ENCODE peak calls at places on chromosomes 7 and 10, in ten cellular contexts. K is GM10248; U is activated CD8-positive, alpha-beta memory T cell treated with anti-CD3 and anti-CD28 coated beads, Interleukin-2, amount 10 ng/mL, durations not matched to agents 7 days and 5 days; T is AG09319; Y is AG20443; A is lung microvascular endothelial cell; R is NCI-H524; D is RWPE1; X is AML-193; C is neural progenitor cell. N is an unnamed sample.

GRCh38 chr10:121159670-121160069 is 308.5 kb downstream of the WDR11 start:
- DNase-seq in D (peak), X (no peak), A (no peak), U (peak), T (no peak), R (no peak), Y (no peak), C (no peak), K (no peak), N (no peak)

GRCh38 chr7:151796091-151796870 is 80.6 kb downstream of the PRKAG2 start:
- DNase-seq in C (no peak), U (no peak), A (peak), T (no peak), D (peak), R (no peak), K (no peak), X (no peak), Y (peak), N (no peak)

GRCh38 chr7:34281260-34281659 is 375.9 kb downstream of the BMPER start:
- DNase-seq in K (no peak), U (no peak), X (no peak), T (no peak), A (no peak), Y (no peak), C (no peak), R (no peak), D (peak), N (no peak)

GRCh38 chr7:116171094-116171493 is 39.2 kb upstream of the TES start:
- DNase-seq in R (no peak), Y (no peak), C (no peak), T (no peak), X (no peak), D (no peak), A (no peak), U (no peak), K (no peak), N (no peak)

GRCh38 chr7:885261-885892 is 9.0 kb downstream of the GET4 start:
- DNase-seq in D (no peak), R (no peak), X (no peak), A (no peak), C (no peak), T (no peak), K (no peak), Y (no peak), U (no peak), N (no peak)

GRCh38 chr7:158782638-158783490 is 46.4 kb downstream of the ESYT2 start:
- DNase-seq in T (no peak), U (no peak), X (no peak), Y (peak), R (no peak), C (peak), A (peak), D (peak), K (no peak), N (no peak)

GRCh38 chr7:102431617-102432298 is 1.6 kb upstream of the ORAI2 start:
- DNase-seq in Y (no peak), X (no peak), K (no peak), U (peak), C (no peak), T (no peak), A (no peak), D (no peak), R (peak), N (peak)

GRCh38 chr10:48333856-48334255 is 27.4 kb downstream of the MAPK8 start:
- DNase-seq in R (no peak), A (peak), T (no peak), K (no peak), X (no peak), D (peak), C (no peak), Y (no peak), U (no peak), N (no peak)

GRCh38 chr7:130966246-130967009 is 232.4 kb upstream of the KLF14 start:
- DNase-seq in Y (peak), D (no peak), U (peak), R (no peak), T (no peak), K (no peak), C (no peak), A (no peak), X (no peak), N (no peak)

GRCh38 chr10:62264702-62265436 is 3.8 kb downstream of the RTKN2 start:
- DNase-seq in U (no peak), Y (peak), K (peak), A (peak), T (peak), C (peak), X (peak), R (no peak), D (peak), N (peak)

GRCh38 chr10:86545097-86545496 is 23.5 kb upstream of the WAPL start:
- DNase-seq in C (no peak), U (no peak), A (no peak), K (no peak), T (no peak), Y (no peak), X (no peak), D (no peak), R (no peak), N (no peak)

GRCh38 chr10:96366508-96366907 is 7.7 kb upstream of the OPALIN start:
- DNase-seq in D (peak), X (no peak), K (no peak), R (no peak), A (no peak), T (no peak), U (no peak), Y (no peak), C (no peak), N (no peak)

GRCh38 chr10:71579668-71580067 is 139.9 kb downstream of the C10orf105 start:
- DNase-seq in C (no peak), K (no peak), R (no peak), D (no peak), U (no peak), X (no peak), Y (no peak), A (no peak), T (no peak), N (no peak)

GRCh38 chr10:78780551-78780961 is 288.2 kb upstream of the ZMIZ1 start:
- DNase-seq in K (no peak), R (no peak), A (no peak), U (no peak), X (no peak), C (no peak), D (no peak), T (no peak), Y (no peak), N (no peak)

GRCh38 chr10:125556884-125557283 is 126.1 kb downstream of the TEX36 start:
- DNase-seq in R (no peak), U (no peak), C (no peak), T (no peak), A (no peak), K (no peak), X (no peak), D (no peak), Y (no peak), N (no peak)

GRCh38 chr10:5125315-5126044 is 31.3 kb downstream of the AKR1C3 start:
- DNase-seq in R (no peak), X (no peak), A (no peak), C (no peak), K (no peak), Y (no peak), U (no peak), T (no peak), D (no peak), N (no peak)

GRCh38 chr7:42720871-42721835 is 190.7 kb downstream of the C7orf25 start:
- DNase-seq in T (no peak), X (no peak), K (no peak), Y (peak), C (peak), R (no peak), U (no peak), D (no peak), A (no peak), N (no peak)

GRCh38 chr7:78638364-78638763 is 815.1 kb downstream of the MAGI2 start:
- DNase-seq in K (no peak), R (no peak), C (no peak), T (no peak), A (no peak), D (no peak), U (no peak), X (no peak), Y (no peak), N (no peak)

GRCh38 chr7:151025924-151026671 is 1.8 kb upstream of the ATG9B start:
- DNase-seq in X (no peak), U (no peak), D (peak), R (no peak), C (no peak), A (no peak), Y (no peak), T (no peak), K (no peak), N (no peak)

GRCh38 chr7:156473476-156474240 is 166.9 kb upstream of the RNF32 start:
- DNase-seq in Y (peak), T (no peak), U (no peak), A (peak), C (peak), K (peak), D (peak), X (peak), R (no peak), N (peak)

GRCh38 chr7:43584200-43584586 is 1.3 kb downstream of the STK17A start:
- DNase-seq in U (peak), T (peak), K (no peak), X (peak), Y (peak), C (peak), R (no peak), D (no peak), A (peak), N (peak)

GRCh38 chr10:27481486-27481885 is 22.6 kb upstream of the RAB18 start:
- DNase-seq in D (no peak), Y (no peak), T (no peak), C (no peak), X (peak), A (no peak), U (no peak), K (no peak), R (no peak), N (no peak)

GRCh38 chr7:105644937-105645336 is 63.6 kb upstream of the EFCAB10 start:
- DNase-seq in Y (no peak), D (no peak), R (no peak), X (no peak), K (no peak), A (no peak), C (no peak), U (no peak), T (no peak), N (no peak)

GRCh38 chr7:74141705-74142104 is 32.5 kb upstream of the EIF4H start:
- DNase-seq in T (no peak), D (peak), X (no peak), A (peak), Y (no peak), U (no peak), K (no peak), C (no peak), R (no peak), N (no peak)

GRCh38 chr7:5743803-5744202 is 37.7 kb downstream of the RNF216 start:
- DNase-seq in R (no peak), U (no peak), C (no peak), Y (no peak), X (no peak), A (no peak), K (no peak), D (no peak), T (no peak), N (no peak)

GRCh38 chr7:141460781-141461715 is 90.2 kb upstream of the AGK start:
- DNase-seq in Y (no peak), K (no peak), T (no peak), X (no peak), U (no peak), D (peak), A (no peak), R (no peak), C (no peak), N (no peak)

GRCh38 chr10:119306514-119306951 is 99.2 kb downstream of the GRK5 start:
- DNase-seq in R (no peak), U (peak), Y (no peak), X (peak), A (peak), T (no peak), C (no peak), K (peak), D (peak), N (peak)

GRCh38 chr7:131688738-131689661 is 132.6 kb upstream of the PODXL start:
- DNase-seq in X (peak), T (peak), U (peak), A (peak), R (peak), K (peak), D (peak), C (peak), Y (peak), N (peak)

GRCh38 chr10:80613466-80613865 is 75.8 kb downstream of the SH2D4B start:
- DNase-seq in C (no peak), U (no peak), A (no peak), X (no peak), R (no peak), D (no peak), K (no peak), T (no peak), Y (no peak), N (no peak)

GRCh38 chr7:131600578-131600977 is 44.1 kb upstream of the PODXL start:
- DNase-seq in K (no peak), D (no peak), R (no peak), A (peak), Y (peak), X (no peak), T (no peak), C (peak), U (no peak), N (no peak)

GRCh38 chr10:133401500-133401899 is 7.5 kb downstream of the MTG1 start:
- DNase-seq in D (no peak), R (no peak), A (no peak), C (no peak), K (no peak), U (no peak), Y (no peak), X (no peak), T (no peak), N (no peak)

GRCh38 chr7:80027616-80028173 is 106.9 kb upstream of the GNAI1 start:
- DNase-seq in C (no peak), T (no peak), A (no peak), Y (no peak), K (no peak), U (no peak), R (no peak), D (no peak), X (no peak), N (no peak)

GRCh38 chr10:67618116-67618515 is 77.9 kb downstream of the CTNNA3 start:
- DNase-seq in U (no peak), D (no peak), R (no peak), T (no peak), A (no peak), X (no peak), Y (no peak), C (no peak), K (no peak), N (no peak)

GRCh38 chr7:55538538-55538937 is 33.8 kb downstream of the VOPP1 start:
- DNase-seq in T (peak), K (no peak), C (no peak), X (no peak), R (no peak), A (peak), D (peak), Y (peak), U (no peak), N (no peak)

GRCh38 chr7:116561697-116562483 is 37.1 kb downstream of the CAV1 start:
- DNase-seq in A (peak), K (no peak), T (no peak), U (no peak), X (no peak), C (no peak), D (no peak), R (no peak), Y (peak), N (no peak)

N was measured in germinal center.